ENCODE peak calls at places on chromosomes 4 and X, in eight cellular contexts. Y, H, P, S, F, N, K and E are unnamed samples. For H3K4me1, the result is how much of the 10 kb centered on the place peaks cover.

GRCh38 chrX:50903387-50904027 is 7.0 kb upstream of the BMP15 start:
- DNase-seq in Y (no peak), H (peak), P (no peak), S (no peak), F (peak), N (no peak), K (no peak), E (no peak)

GRCh38 chrX:118221733-118222132 is 105.1 kb upstream of the KLHL13 start:
- DNase-seq in Y (no peak), H (no peak), P (no peak), S (no peak), F (no peak), N (no peak), K (no peak), E (no peak)

GRCh38 chrX:132491191-132491590 is 2.4 kb upstream of the MBNL3 start:
- DNase-seq in Y (no peak), H (peak), P (no peak), S (no peak), F (peak), N (no peak), K (no peak), E (no peak)

GRCh38 chrX:51336584-51336983 is 4.0 kb downstream of the NUDT10 start:
- DNase-seq in Y (no peak), H (peak), P (no peak), S (no peak), F (peak), N (no peak), K (no peak), E (peak)

GRCh38 chr4:137417676-137418075 is 114.6 kb downstream of the PCDH18 start:
- DNase-seq in Y (no peak), H (no peak), P (no peak), S (no peak), F (no peak), N (no peak), K (no peak), E (no peak)

GRCh38 chrX:17567173-17567572 is 170.1 kb upstream of the SCML1 start:
- DNase-seq in Y (peak), H (no peak), P (no peak), S (peak), F (no peak), N (no peak), K (no peak), E (no peak)

GRCh38 chr4:139763205-139763604 is 97.6 kb downstream of the MGST2 start:
- DNase-seq in Y (no peak), H (no peak), P (no peak), S (no peak), F (peak), N (no peak), K (no peak), E (no peak)

GRCh38 chrX:30196322-30196721 is 19.0 kb upstream of the MAGEB2 start:
- DNase-seq in Y (no peak), H (peak), P (no peak), S (no peak), F (peak), N (no peak), K (no peak), E (no peak)

GRCh38 chr4:129092636-129093172 is 635 bp downstream of the SCLT1 start:
- DNase-seq in Y (no peak), H (peak), P (no peak), S (no peak), F (no peak), N (no peak), K (no peak), E (no peak)

GRCh38 chrX:13093489-13094140 is 49.2 kb upstream of the FAM9C start:
- DNase-seq in Y (no peak), H (no peak), P (no peak), S (no peak), F (no peak), N (no peak), K (no peak), E (no peak)

GRCh38 chr4:152460488-152460887 is 75.4 kb downstream of the FBXW7 start:
- DNase-seq in Y (no peak), H (peak), P (no peak), S (no peak), F (no peak), N (no peak), K (no peak), E (no peak)

GRCh38 chr4:106775636-106776035 is 260.5 kb downstream of the DKK2 start:
- DNase-seq in Y (no peak), H (no peak), P (no peak), S (no peak), F (no peak), N (no peak), K (no peak), E (no peak)

GRCh38 chr4:150142831-150143230 is 64.6 kb downstream of the DCLK2 start:
- DNase-seq in Y (no peak), H (no peak), P (no peak), S (no peak), F (no peak), N (no peak), K (no peak), E (no peak)

GRCh38 chr4:150140774-150141400 is 62.6 kb downstream of the DCLK2 start:
- DNase-seq in Y (no peak), H (peak), P (no peak), S (no peak), F (no peak), N (no peak), K (no peak), E (no peak)

GRCh38 chr4:150145950-150146340 is 67.7 kb downstream of the DCLK2 start:
- DNase-seq in Y (no peak), H (no peak), P (no peak), S (no peak), F (no peak), N (no peak), K (no peak), E (no peak)

GRCh38 chr4:150149381-150149780 is 71.1 kb downstream of the DCLK2 start:
- DNase-seq in Y (no peak), H (peak), P (no peak), S (no peak), F (no peak), N (no peak), K (no peak), E (no peak)

DNA sequence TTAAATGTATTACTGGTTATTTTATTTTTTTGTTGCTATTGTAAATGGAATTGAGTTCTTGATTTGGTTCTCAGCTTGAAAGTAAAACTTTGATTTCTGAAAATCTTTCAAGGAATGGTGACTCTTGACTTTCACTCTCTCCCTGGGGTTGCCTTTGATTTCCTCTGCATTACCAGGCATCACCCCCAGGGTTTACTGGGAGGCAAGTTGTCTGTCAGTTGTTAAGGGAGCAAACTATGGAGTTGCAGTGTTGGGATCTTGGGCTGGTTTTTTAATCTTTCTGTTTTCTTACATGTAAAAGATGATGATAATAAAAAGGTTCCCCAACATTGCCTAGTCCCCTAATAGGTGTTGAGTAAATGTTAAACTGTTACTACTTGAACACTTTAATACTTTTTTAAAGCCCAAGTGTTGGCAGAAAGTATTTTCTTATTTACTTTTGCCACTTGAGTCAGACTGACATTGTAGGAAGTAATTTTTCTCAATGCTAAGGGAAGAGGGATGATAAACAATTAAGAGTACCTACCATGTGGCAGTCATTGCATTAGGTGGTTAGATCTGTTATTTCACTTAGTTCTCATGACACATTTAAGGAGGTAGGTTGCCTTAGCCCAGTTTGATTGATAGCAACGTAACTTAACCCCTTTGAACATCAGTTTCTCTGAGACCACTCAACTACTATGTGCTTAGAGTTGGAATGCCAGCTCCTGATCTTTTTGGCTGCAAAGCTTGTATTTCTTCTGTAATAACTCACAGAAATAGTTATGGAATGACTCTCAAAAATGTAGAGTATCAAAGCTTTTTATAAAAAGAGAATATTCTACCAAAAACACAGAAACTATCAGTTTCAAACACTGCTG is 67.1 kb downstream of the DCLK2 start:
- DNase-seq in Y (no peak), H (no peak), P (no peak), S (no peak), F (peak), N (no peak), K (no peak), E (no peak)
- TF ChIP-seq CTCF in Y (no peak), H (no peak), P (no peak), S (no peak), F (peak), N (no peak), K (no peak), E (no peak)

GRCh38 chr4:89289312-89289711 is 18.3 kb downstream of the GPRIN3 start:
- DNase-seq in Y (no peak), H (no peak), P (no peak), S (no peak), F (no peak), N (no peak), K (no peak), E (no peak)
- H3K4me1 ChIP-seq in Y (under half), H (under half), P (under half), S (half or more), F (under half), N (under half), K (under half), E (under half)

GRCh38 chr4:150078996-150079581 is 844 bp downstream of the DCLK2 start:
- DNase-seq in Y (peak), H (peak), P (no peak), S (peak), F (peak), N (peak), K (peak), E (peak)
- TF ChIP-seq CTCF in Y (no peak), H (no peak), P (no peak), S (no peak), F (no peak), N (no peak), K (no peak), E (no peak)

GRCh38 chr4:41865981-41866798 is 69.0 kb upstream of the TMEM33 start:
- DNase-seq in Y (no peak), H (no peak), P (no peak), S (no peak), F (peak), N (no peak), K (no peak), E (no peak)
- H3K4me1 ChIP-seq in Y (under half), H (under half), P (under half), S (under half), F (half or more), N (under half), K (under half), E (under half)

GRCh38 chr4:109750652-109751244 is 20.9 kb upstream of the PLA2G12A start:
- DNase-seq in Y (no peak), H (no peak), P (no peak), S (no peak), F (no peak), N (no peak), K (no peak), E (no peak)
- TF ChIP-seq CTCF in Y (no peak), H (no peak), P (no peak), S (no peak), F (no peak), N (no peak), K (no peak), E (no peak)

GRCh38 chr4:186714006-186714675 is 9.5 kb downstream of the FAT1 start:
- DNase-seq in Y (no peak), H (no peak), P (no peak), S (no peak), F (no peak), N (no peak), K (no peak), E (no peak)
- H3K4me1 ChIP-seq in Y (under half), H (under half), P (under half), S (half or more), F (under half), N (under half), K (under half), E (under half)

GRCh38 chrX:130024127-130024526 is 41.7 kb downstream of the BCORL1 start:
- DNase-seq in Y (peak), H (peak), P (peak), S (peak), F (peak), N (peak), K (peak), E (peak)

GRCh38 chrX:130027569-130027968 is 45.1 kb downstream of the BCORL1 start:
- DNase-seq in Y (no peak), H (no peak), P (no peak), S (no peak), F (no peak), N (no peak), K (no peak), E (no peak)

GRCh38 chrX:130028196-130028595 is 45.8 kb downstream of the BCORL1 start:
- DNase-seq in Y (peak), H (peak), P (peak), S (no peak), F (peak), N (peak), K (peak), E (peak)

GRCh38 chrX:130020661-130021324 is 38.4 kb downstream of the BCORL1 start:
- DNase-seq in Y (no peak), H (no peak), P (no peak), S (no peak), F (peak), N (no peak), K (no peak), E (no peak)

DNA sequence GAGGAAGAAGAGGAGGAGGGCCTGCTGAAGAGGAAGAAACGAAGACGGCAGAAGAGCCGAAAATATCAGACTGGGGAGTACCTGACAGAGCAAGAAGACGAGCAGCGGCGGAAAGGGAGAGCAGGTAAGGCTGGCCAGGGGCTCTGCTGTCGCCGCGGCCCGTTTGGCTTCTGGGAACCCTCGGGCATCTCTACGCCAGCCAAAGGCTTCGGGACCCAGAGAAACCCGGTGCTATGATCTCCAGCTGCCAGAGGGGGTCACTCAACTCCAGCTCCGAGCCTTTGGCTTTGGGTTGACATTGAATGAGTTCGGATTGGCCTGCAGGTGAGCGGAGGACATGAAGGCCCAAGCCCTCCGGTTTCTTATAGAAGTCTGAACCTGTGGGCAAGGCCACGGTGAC is 42.8 kb downstream of the BCORL1 start:
- DNase-seq in Y (no peak), H (no peak), P (no peak), S (no peak), F (peak), N (no peak), K (no peak), E (no peak)
- TF ChIP-seq CTCF in Y (no peak), H (no peak), P (no peak), S (no peak), F (peak), N (no peak), K (no peak), E (no peak)

DNA sequence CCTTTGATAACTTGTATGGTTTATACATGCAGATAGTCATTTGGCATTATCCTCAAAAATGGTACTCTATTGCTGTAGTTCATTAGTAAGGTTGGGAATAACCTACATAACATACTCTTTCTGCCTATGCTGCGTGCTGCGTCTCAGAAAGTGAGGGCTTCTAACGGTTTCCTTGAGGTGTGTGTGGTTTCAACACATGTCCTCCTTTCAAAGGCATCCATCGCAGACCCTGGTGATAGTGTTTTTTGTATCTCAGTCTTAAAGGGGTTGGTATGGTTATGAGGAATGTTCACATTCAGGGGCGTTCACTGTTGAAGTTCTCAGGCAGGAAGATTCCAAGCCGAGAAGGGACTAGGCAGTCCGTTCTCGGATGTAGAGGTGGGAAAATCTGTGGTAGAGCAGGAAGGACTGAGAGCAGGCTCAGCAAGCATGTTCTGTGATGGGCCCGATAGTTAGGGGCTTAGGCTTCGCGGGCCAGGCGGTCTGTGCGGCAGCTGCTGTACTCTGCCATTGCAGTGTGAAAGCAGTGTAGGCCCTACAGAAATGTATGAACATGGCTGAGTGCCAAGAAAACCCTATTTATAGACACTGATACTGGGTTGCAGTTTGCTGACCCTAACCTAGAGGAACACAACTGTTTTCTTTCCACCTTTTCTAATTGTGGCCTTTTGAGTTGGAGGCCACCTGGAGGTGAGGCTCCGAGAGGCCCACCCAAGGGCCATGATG is 123.2 kb downstream of the GPR143 start:
- DNase-seq in Y (no peak), H (no peak), P (no peak), S (no peak), F (no peak), N (no peak), K (no peak), E (no peak)
- H3K4me1 ChIP-seq in Y (under half), H (under half), P (under half), S (under half), F (under half), N (under half), K (under half), E (under half)

DNA sequence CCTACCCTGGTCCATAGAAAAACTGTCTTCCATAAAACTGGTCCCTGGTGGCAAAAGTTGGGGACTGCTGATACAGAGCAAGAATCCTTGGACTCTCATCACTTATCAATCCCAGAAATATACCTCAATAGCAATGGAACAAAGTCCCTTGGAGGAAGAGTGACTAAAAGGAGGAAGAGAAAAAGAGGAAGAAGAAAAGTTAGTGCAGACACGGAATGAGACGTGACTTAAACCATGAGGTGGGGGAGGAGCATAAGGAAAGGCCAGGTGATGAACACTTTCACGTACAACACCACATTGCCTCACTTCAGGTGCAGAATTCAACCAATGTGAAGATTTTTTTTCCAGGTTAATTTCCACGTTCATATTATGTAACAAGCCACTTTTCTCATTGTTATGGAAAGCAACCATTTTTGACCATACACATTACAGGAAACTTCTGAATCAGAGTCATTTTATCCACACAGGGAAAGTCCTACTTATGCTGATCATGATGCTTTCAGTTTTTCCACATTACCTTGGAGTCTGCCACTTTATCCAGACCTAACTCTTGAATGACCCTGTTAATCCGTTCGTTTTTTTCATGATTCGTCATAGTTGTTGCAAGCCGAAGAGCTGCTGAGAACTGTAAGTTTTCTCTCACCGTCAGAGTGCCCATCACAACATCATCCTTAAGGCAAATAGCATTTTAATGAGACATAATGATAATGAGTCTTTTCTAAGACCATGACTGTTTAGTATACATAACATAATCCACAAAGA is 27.7 kb downstream of the ABCG2 start:
- DNase-seq in Y (no peak), H (no peak), P (no peak), S (no peak), F (no peak), N (no peak), K (no peak), E (no peak)
- TF ChIP-seq CTCF in Y (no peak), H (no peak), P (no peak), S (no peak), F (no peak), N (peak), K (no peak), E (no peak)

GRCh38 chr4:99947608-99948007 is 1.2 kb upstream of the DNAJB14 start:
- DNase-seq in Y (no peak), H (no peak), P (no peak), S (no peak), F (no peak), N (no peak), K (no peak), E (no peak)
- H3K4me1 ChIP-seq in Y (under half), H (under half), P (half or more), S (half or more), F (under half), N (under half), K (half or more), E (under half)